ENCODE peak calls at places on chromosomes 12 and 14, in ten cellular contexts. M, B, V, S, F, J, W, N, R and D are unnamed samples. For H3K27me3, the result is how much of the 10 kb centered on the place peaks cover.

GRCh38 chr14:78232666-78233065 is 62.5 kb downstream of the NRXN3 start:
- DNase-seq in R (no peak), J (no peak), S (no peak), M (no peak), F (no peak), N (no peak), W (no peak), B (no peak), V (no peak), D (no peak)

GRCh38 chr12:99957866-99958466 is 26.8 kb downstream of the ANKS1B start:
- DNase-seq in F (no peak), W (no peak), J (no peak), M (no peak), B (no peak), N (no peak), S (no peak), R (no peak), V (no peak), D (no peak)

GRCh38 chr14:74549588-74549987 is 56.0 kb downstream of the ISCA2 start:
- DNase-seq in B (no peak), F (no peak), R (no peak), V (no peak), J (no peak), M (no peak), S (no peak), N (no peak), W (no peak), D (no peak)

GRCh38 chr14:93045211-93045674 is 70.5 kb downstream of the ITPK1 start:
- DNase-seq in W (no peak), R (no peak), N (no peak), F (no peak), V (no peak), B (no peak), M (no peak), S (no peak), J (no peak), D (no peak)

GRCh38 chr12:104722541-104723534 is 235.3 kb downstream of the SLC41A2 start:
- DNase-seq in R (no peak), B (no peak), J (no peak), W (no peak), M (no peak), V (no peak), N (no peak), F (no peak), S (no peak), D (no peak)

GRCh38 chr12:124292385-124292784 is 2.5 kb upstream of the RFLNA start:
- DNase-seq in M (no peak), N (no peak), J (no peak), B (no peak), F (no peak), S (no peak), R (no peak), V (no peak), W (no peak), D (no peak)

GRCh38 chr14:82647088-82647697 is 1113.5 kb upstream of the SEL1L start:
- DNase-seq in S (no peak), R (no peak), J (no peak), N (no peak), F (no peak), M (no peak), B (no peak), V (no peak), W (no peak), D (no peak)

GRCh38 chr12:31590730-31591307 is at the start of gene DENND5B:
- DNase-seq in S (peak), N (no peak), B (peak), M (peak), J (peak), W (no peak), V (peak), F (peak), R (peak), D (peak)

GRCh38 chr12:115440438-115440837 is 756.5 kb upstream of the TBX3 start:
- DNase-seq in B (no peak), N (no peak), R (no peak), M (peak), S (peak), V (peak), J (no peak), W (no peak), F (peak), D (peak)

GRCh38 chr12:112537710-112538396 is 119.1 kb downstream of the PTPN11 start:
- DNase-seq in V (no peak), W (no peak), B (no peak), M (no peak), N (no peak), S (no peak), J (no peak), F (no peak), R (no peak), D (peak)

GRCh38 chr14:103398427-103399195 is 13.4 kb downstream of the MARK3 start:
- DNase-seq in V (no peak), S (no peak), R (no peak), B (no peak), J (no peak), F (no peak), M (no peak), N (no peak), W (no peak), D (no peak)

GRCh38 chr14:24426912-24427536 is 2.4 kb downstream of the CBLN3 start:
- DNase-seq in M (no peak), R (peak), B (peak), J (no peak), W (no peak), V (no peak), S (peak), N (peak), F (no peak), D (no peak)

GRCh38 chr12:52884526-52885293 is 20.2 kb downstream of the KRT8 start:
- DNase-seq in V (peak), J (peak), W (peak), F (peak), R (no peak), S (peak), N (peak), M (peak), B (peak), D (peak)

GRCh38 chr14:46306267-46306666 is 345.3 kb downstream of the RPL10L start:
- DNase-seq in V (no peak), B (no peak), N (no peak), M (no peak), S (no peak), F (no peak), J (no peak), R (no peak), W (no peak), D (no peak)

GRCh38 chr12:109822951-109823411 is 10.2 kb downstream of the TRPV4 start:
- DNase-seq in F (no peak), W (no peak), S (peak), J (no peak), N (no peak), M (peak), V (no peak), B (no peak), R (no peak), D (no peak)

GRCh38 chr12:15963271-15963670 is 52.1 kb downstream of the DERA start:
- DNase-seq in J (no peak), N (no peak), S (no peak), F (no peak), R (no peak), W (no peak), V (no peak), B (no peak), M (no peak), D (no peak)

GRCh38 chr12:87142346-87142745 is 886.2 kb upstream of the MGAT4C start:
- DNase-seq in V (no peak), R (no peak), W (no peak), S (no peak), J (no peak), M (no peak), B (no peak), N (no peak), F (no peak), D (no peak)

GRCh38 chr12:91133871-91134270 is 22.6 kb upstream of the LUM start:
- DNase-seq in J (no peak), B (no peak), F (no peak), M (no peak), S (no peak), R (no peak), V (no peak), W (no peak), N (no peak), D (peak)

GRCh38 chr12:120230974-120231315 is 30.0 kb upstream of the RPLP0 start:
- DNase-seq in F (no peak), J (no peak), N (no peak), S (no peak), B (no peak), M (no peak), V (no peak), R (no peak), W (no peak), D (no peak)
- H3K4me3 ChIP-seq in F (peak), J (no peak), N (peak), S (no peak), B (no peak), M (peak), V (peak), R (peak), W (peak), D (peak)

GRCh38 chr12:39393179-39393578 is 49.7 kb downstream of the KIF21A start:
- DNase-seq in B (no peak), N (no peak), S (no peak), R (no peak), V (no peak), F (no peak), M (no peak), J (no peak), W (no peak), D (no peak)

GRCh38 chr12:39392154-39392925 is 50.6 kb downstream of the KIF21A start:
- DNase-seq in W (no peak), V (no peak), M (no peak), S (no peak), F (no peak), J (no peak), N (no peak), R (no peak), B (peak), D (no peak)

GRCh38 chr12:39393890-39394289 is 49.0 kb downstream of the KIF21A start:
- DNase-seq in J (no peak), M (no peak), W (no peak), F (no peak), B (no peak), N (no peak), V (no peak), R (no peak), S (no peak), D (no peak)

GRCh38 chr12:39390752-39391151 is 52.2 kb downstream of the KIF21A start:
- DNase-seq in M (no peak), F (no peak), S (no peak), N (no peak), W (no peak), V (no peak), J (no peak), R (no peak), B (no peak), D (no peak)

GRCh38 chr12:39395866-39396265 is 47.1 kb downstream of the KIF21A start:
- DNase-seq in S (no peak), F (no peak), V (peak), J (no peak), M (no peak), W (no peak), R (no peak), B (no peak), N (no peak), D (no peak)
- H3K27me3 ChIP-seq in S (under half), F (under half), V (under half), J (under half), M (under half), W (under half), R (under half), B (under half), N (under half), D (under half)

DNA sequence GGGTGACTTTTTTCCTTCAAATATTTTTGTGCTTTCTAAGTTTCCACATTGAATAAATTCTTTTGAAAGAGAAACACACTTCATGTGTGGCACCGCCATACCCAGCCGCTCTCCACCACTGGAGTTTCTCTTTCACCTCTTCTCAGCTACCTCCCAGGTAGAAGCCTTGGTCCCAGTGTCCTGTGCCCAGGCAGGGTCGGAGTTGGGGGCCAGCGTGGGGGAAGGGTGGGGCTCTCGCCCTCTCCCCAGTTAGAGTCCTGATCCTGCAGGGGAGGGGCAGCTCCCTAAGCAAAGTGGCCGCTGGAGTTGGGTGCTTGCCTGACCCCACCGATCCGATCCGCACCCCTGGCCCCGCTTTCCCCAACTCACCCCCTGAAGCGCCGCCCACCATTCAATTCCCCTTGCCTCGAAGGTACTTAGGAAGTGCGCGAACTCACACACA is 817 bp downstream of the CLMN start:
- DNase-seq in R (no peak), B (no peak), V (no peak), J (no peak), F (no peak), W (no peak), S (no peak), M (no peak), N (peak), D (no peak)
- H3K4me3 ChIP-seq in R (peak), B (peak), V (peak), J (peak), F (peak), W (no peak), S (peak), M (peak), N (peak), D (peak)

GRCh38 chr12:13980548-13981295 is 680 bp downstream of the GRIN2B start:
- DNase-seq in N (no peak), R (no peak), W (no peak), S (no peak), M (no peak), F (no peak), V (no peak), J (no peak), B (no peak), D (no peak)
- H3K27me3 ChIP-seq in N (under half), R (half or more), W (under half), S (under half), M (half or more), F (half or more), V (half or more), J (under half), B (half or more), D (under half)